ENCODE peak calls at places on chromosomes 11 and 22, in six cellular contexts. Z is transverse colon; W is memory B cell; B is HTR-8/SVneo; J is AG09309; N is activated T-helper 9 cell treated with anti-CD3 and anti-CD28 coated beads, Interleukin-2, amount 50 U/mL, for 16 hours. C is an unnamed sample.

GRCh38 chr22:45598596-45599217 is 72.9 kb upstream of the ATXN10 start:
- DNase-seq in J (no peak), Z (no peak), N (no peak), W (no peak), B (no peak), C (no peak)

GRCh38 chr22:46003271-46004091 is 26.5 kb upstream of the WNT7B start:
- DNase-seq in J (no peak), W (no peak), N (no peak), Z (no peak), B (no peak), C (no peak)

GRCh38 chr11:118912742-118913410 is 12.8 kb downstream of the BCL9L start:
- DNase-seq in N (no peak), J (no peak), W (no peak), Z (peak), B (no peak), C (no peak)

GRCh38 chr22:26585104-26585790 is 4.7 kb downstream of the TPST2 start:
- DNase-seq in W (no peak), N (no peak), B (peak), Z (no peak), J (peak), C (no peak)

GRCh38 chr22:24728790-24729637 is 45.5 kb downstream of the PIWIL3 start:
- DNase-seq in Z (no peak), B (no peak), J (no peak), W (no peak), N (no peak), C (no peak)

GRCh38 chr22:23651676-23652075 is 19.6 kb upstream of the DRICH1 start:
- DNase-seq in B (no peak), Z (no peak), W (no peak), N (no peak), J (no peak), C (no peak)

GRCh38 chr11:1346669-1347390 is 37.4 kb upstream of the TOLLIP start:
- DNase-seq in J (no peak), B (no peak), Z (no peak), N (no peak), W (no peak), C (no peak)

GRCh38 chr11:100851584-100852152 is 164.6 kb downstream of the ARHGAP42 start:
- DNase-seq in N (no peak), B (no peak), Z (no peak), J (no peak), W (no peak), C (no peak)

GRCh38 chr11:1839924-1840779 is 1.4 kb downstream of the TNNI2 start:
- DNase-seq in N (no peak), Z (peak), W (peak), B (no peak), J (no peak), C (no peak)

GRCh38 chr11:36165638-36166389 is 123.4 kb downstream of the COMMD9 start:
- DNase-seq in J (no peak), N (no peak), B (peak), Z (no peak), W (no peak), C (no peak)

GRCh38 chr11:68569357-68569756 is 108.8 kb downstream of the PPP6R3 start:
- DNase-seq in N (no peak), W (no peak), J (no peak), Z (no peak), B (no peak), C (no peak)

GRCh38 chr11:64469288-64469687 is 110.3 kb downstream of the RPS6KA4 start:
- DNase-seq in N (no peak), B (no peak), J (no peak), W (no peak), Z (no peak), C (no peak)

GRCh38 chr11:68932933-68933577 is 29.4 kb downstream of the IGHMBP2 start:
- DNase-seq in B (no peak), J (no peak), Z (no peak), W (no peak), N (no peak), C (no peak)

GRCh38 chr11:70527046-70527395 is 128.7 kb downstream of the CTTN start:
- DNase-seq in B (no peak), N (no peak), W (no peak), Z (no peak), J (no peak), C (no peak)

GRCh38 chr11:85776951-85777602 is 33.9 kb downstream of the SYTL2 start:
- DNase-seq in J (no peak), W (no peak), N (no peak), Z (no peak), B (no peak), C (no peak)

GRCh38 chr11:64409707-64410395 is 50.9 kb downstream of the RPS6KA4 start:
- DNase-seq in J (no peak), W (no peak), B (no peak), Z (peak), N (no peak), C (no peak)

GRCh38 chr11:76626921-76627391 is 43.6 kb downstream of the LRRC32 start:
- DNase-seq in J (peak), Z (no peak), B (no peak), W (peak), N (no peak), C (no peak)

GRCh38 chr11:2138075-2138435 is 1.1 kb downstream of the IGF2 start:
- DNase-seq in Z (no peak), W (no peak), J (no peak), N (no peak), B (no peak), C (no peak)

GRCh38 chr22:47739216-47739615 is 976.8 kb downstream of the TBC1D22A start:
- DNase-seq in W (no peak), B (no peak), J (no peak), Z (no peak), N (no peak), C (no peak)